ENCODE peak calls at places on chromosome 12, in five cellular contexts. W, F, P, X and D are unnamed samples.

GRCh38 chr12:54549774-54550451 is 512 bp downstream of the PDE1B start:
- DNase-seq in W (peak; percentile 64), P (no peak), F (no peak), X (peak; percentile 6), D (no peak)

GRCh38 chr12:57738142-57738474 is 434 bp downstream of the AGAP2 start:
- DNase-seq in X (no peak), W (no peak), P (no peak), F (no peak), D (no peak)

GRCh38 chr12:89951050-89951693 is 242.5 kb upstream of the ATP2B1 start:
- DNase-seq in F (no peak), W (no peak), P (peak; percentile 61), X (peak; percentile 13), D (no peak)

GRCh38 chr12:34606749-34607519 is 584.6 kb downstream of the ALG10 start:
- DNase-seq in P (no peak), W (peak; percentile 50), X (no peak), F (no peak), D (no peak)

GRCh38 chr12:111437816-111438454 is 32.2 kb downstream of the SH2B3 start:
- DNase-seq in F (peak; percentile 67), W (peak; percentile 32), P (peak; percentile 56), X (no peak), D (peak; percentile 64)

GRCh38 chr12:110537605-110538409 is 35.7 kb downstream of the RAD9B start:
- DNase-seq in X (no peak), W (no peak), F (peak; percentile 82), P (peak; percentile 44), D (peak; percentile 41)

GRCh38 chr12:132245521-132246101 is 83.8 kb downstream of the GALNT9 start:
- DNase-seq in W (peak; percentile 77), F (no peak), X (no peak), P (no peak), D (no peak)

GRCh38 chr12:991350-992278 is 591 bp downstream of the ERC1 start:
- DNase-seq in X (peak; percentile 19), F (no peak), W (no peak), P (peak; percentile 35), D (peak; percentile 70)

GRCh38 chr12:20305470-20305869 is 62.9 kb upstream of the PDE3A start:
- DNase-seq in W (no peak), F (no peak), X (no peak), P (no peak), D (no peak)

GRCh38 chr12:86712425-86712843 is 456.2 kb upstream of the MGAT4C start:
- DNase-seq in F (no peak), W (no peak), P (no peak), X (no peak), D (no peak)

GRCh38 chr12:48630346-48630745 is 51.7 kb downstream of the KANSL2 start:
- DNase-seq in W (no peak), F (no peak), X (no peak), P (no peak), D (no peak)

GRCh38 chr12:79857675-79858074 is 77.2 kb downstream of the PPP1R12A start:
- DNase-seq in X (no peak), P (no peak), W (no peak), F (no peak), D (no peak)

GRCh38 chr12:120090626-120091295 is 25.8 kb downstream of the RAB35 start:
- DNase-seq in F (no peak), X (no peak), P (no peak), W (no peak), D (no peak)

GRCh38 chr12:25755681-25756260 is 202.7 kb upstream of the LMNTD1 start:
- DNase-seq in X (no peak), F (no peak), P (no peak), W (no peak), D (no peak)

GRCh38 chr12:20483776-20484175 is 115.4 kb downstream of the PDE3A start:
- DNase-seq in X (no peak), F (no peak), W (no peak), P (no peak), D (no peak)

GRCh38 chr12:94092516-94093241 is 55.7 kb upstream of the PLXNC1 start:
- DNase-seq in P (no peak), W (no peak), X (no peak), F (no peak), D (no peak)

GRCh38 chr12:62758216-62758615 is 176.7 kb downstream of the PPM1H start:
- DNase-seq in P (no peak), W (no peak), F (no peak), X (no peak), D (no peak)

GRCh38 chr12:13941258-13942249 is 39.8 kb downstream of the GRIN2B start:
- DNase-seq in W (no peak), F (peak; percentile 52), X (no peak), P (peak; percentile 78), D (peak; percentile 95)

GRCh38 chr12:54009171-54010052 is 627 bp downstream of the HOXC8 start:
- DNase-seq in X (no peak), P (no peak), W (peak; percentile 86), F (no peak), D (peak; percentile 77)

GRCh38 chr12:103858953-103859601 is 18.0 kb upstream of the NT5DC3 start:
- DNase-seq in X (no peak), F (peak; percentile 59), P (peak; percentile 81), W (no peak), D (peak; percentile 24)

GRCh38 chr12:77591959-77592358 is 238.7 kb upstream of the NAV3 start:
- DNase-seq in W (no peak), F (no peak), X (no peak), P (no peak), D (peak; percentile 68)

GRCh38 chr12:108914031-108914630 is 34.2 kb downstream of the DAO start:
- DNase-seq in W (no peak), X (no peak), P (no peak), F (no peak), D (no peak)

GRCh38 chr12:86122846-86123468 is 133.2 kb downstream of the MGAT4C start:
- DNase-seq in F (no peak), W (no peak), P (no peak), X (no peak), D (no peak)

GRCh38 chr12:94730846-94731245 is 80.5 kb upstream of the TMCC3 start:
- DNase-seq in W (no peak), P (no peak), X (no peak), F (no peak), D (no peak)

GRCh38 chr12:40874868-40875267 is 182.6 kb downstream of the CNTN1 start:
- DNase-seq in P (no peak), F (no peak), X (no peak), W (no peak), D (no peak)

GRCh38 chr12:65741662-65742480 is 82.4 kb upstream of the HMGA2 start:
- DNase-seq in P (peak; percentile 10), X (peak; percentile 13), W (peak; percentile 86), F (no peak), D (peak; percentile 96)

DNA sequence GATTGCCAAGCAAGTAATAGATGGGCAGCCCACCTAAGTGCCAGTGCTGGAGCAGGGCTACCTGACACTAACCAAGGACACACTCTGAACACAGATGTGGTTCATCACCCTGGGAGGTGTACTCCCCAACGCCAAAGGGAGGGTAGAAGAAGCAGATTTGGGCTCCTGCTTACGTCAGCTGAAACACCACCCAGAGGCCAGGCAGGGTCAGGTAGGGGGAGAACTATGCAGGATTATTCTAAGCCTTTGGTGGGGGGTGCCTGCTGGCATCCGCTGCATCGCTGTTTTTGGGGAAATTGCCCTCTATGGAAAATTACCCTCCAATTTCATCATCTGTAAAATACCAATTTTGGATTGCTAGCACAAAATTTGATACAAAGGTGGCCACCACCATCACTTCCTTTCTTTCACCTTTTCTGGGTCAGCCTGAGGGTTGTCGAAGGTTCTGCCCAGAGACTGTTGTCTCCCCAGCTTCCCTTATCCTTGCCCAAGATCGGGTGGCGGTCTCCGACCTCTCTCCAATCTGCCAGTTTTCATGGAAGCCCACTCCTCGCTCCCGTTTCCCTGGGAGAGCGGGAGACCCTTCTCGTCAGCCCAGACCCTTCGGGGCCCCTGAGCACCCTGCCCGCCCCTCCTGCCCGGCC is 535 bp downstream of the BIN2 start:
- DNase-seq in F (no peak), W (no peak), X (peak; percentile 74), P (peak; percentile 53), D (no peak)
- H3K4me1 ChIP-seq in F (no peaks in the 10 kb centered on the region), W (peaks cover 68% of the 10 kb centered on the region), X (peaks cover 68% of the 10 kb centered on the region), P (peaks cover 30% of the 10 kb centered on the region), D (peaks cover 24% of the 10 kb centered on the region)

DNA sequence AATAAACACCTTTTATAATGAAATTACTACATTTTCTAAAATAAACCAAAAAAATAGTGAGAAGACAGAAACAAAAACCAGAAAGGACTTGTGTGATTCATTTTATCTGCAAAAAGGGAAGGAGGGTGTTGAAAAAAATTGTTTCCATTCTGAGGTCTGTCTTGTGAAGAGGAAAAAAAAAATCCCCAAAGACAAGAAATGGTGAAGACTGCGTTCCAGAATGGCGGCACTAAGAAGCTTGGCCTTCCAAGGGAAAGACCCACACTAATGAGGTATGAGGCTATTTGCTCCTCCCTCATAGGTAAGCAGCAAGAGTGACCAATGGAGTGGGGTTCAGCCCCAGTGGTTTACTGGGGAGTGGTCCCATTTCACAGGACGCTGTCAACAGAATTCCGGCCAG is 35.0 kb downstream of the GNPTAB start:
- DNase-seq in F (no peak), P (no peak), W (no peak), X (no peak), D (no peak)
- H3K27ac ChIP-seq in F (no peak overlapping the region), P (no peak overlapping the region), W (no peak overlapping the region), X (no peak overlapping the region), D (no peak overlapping the region)

GRCh38 chr12:49665384-49665783 is 41.8 kb downstream of the FMNL3 start:
- DNase-seq in X (no peak), P (no peak), W (no peak), F (no peak), D (no peak)

GRCh38 chr12:49666176-49666575 is 41.0 kb downstream of the FMNL3 start:
- DNase-seq in P (no peak), F (no peak), W (no peak), X (no peak), D (no peak)

GRCh38 chr12:49664167-49664566 is 40.8 kb downstream of the PRPF40B start:
- DNase-seq in P (no peak), F (no peak), W (no peak), X (no peak), D (no peak)

GRCh38 chr12:49664591-49665146 is 41.3 kb downstream of the PRPF40B start:
- DNase-seq in X (no peak), P (no peak), W (no peak), F (no peak), D (no peak)

GRCh38 chr12:49667319-49668090 is 39.7 kb downstream of the FMNL3 start:
- DNase-seq in F (no peak), W (no peak), X (no peak), P (no peak), D (no peak)
- H3K4me1 ChIP-seq in F (peaks cover 46% of the 10 kb centered on the region), W (peaks cover 59% of the 10 kb centered on the region), X (peaks cover 69% of the 10 kb centered on the region), P (peaks cover 25% of the 10 kb centered on the region), D (no peaks in the 10 kb centered on the region)

GRCh38 chr12:123546281-123546680 is 12.8 kb upstream of the RILPL1 start:
- DNase-seq in X (no peak), W (no peak), F (no peak), P (no peak), D (peak; percentile 61)
- H3K27ac ChIP-seq in X (no peak overlapping the region), W (no peak overlapping the region), F (no peak overlapping the region), P (no peak overlapping the region), D (no peak overlapping the region)

DNA sequence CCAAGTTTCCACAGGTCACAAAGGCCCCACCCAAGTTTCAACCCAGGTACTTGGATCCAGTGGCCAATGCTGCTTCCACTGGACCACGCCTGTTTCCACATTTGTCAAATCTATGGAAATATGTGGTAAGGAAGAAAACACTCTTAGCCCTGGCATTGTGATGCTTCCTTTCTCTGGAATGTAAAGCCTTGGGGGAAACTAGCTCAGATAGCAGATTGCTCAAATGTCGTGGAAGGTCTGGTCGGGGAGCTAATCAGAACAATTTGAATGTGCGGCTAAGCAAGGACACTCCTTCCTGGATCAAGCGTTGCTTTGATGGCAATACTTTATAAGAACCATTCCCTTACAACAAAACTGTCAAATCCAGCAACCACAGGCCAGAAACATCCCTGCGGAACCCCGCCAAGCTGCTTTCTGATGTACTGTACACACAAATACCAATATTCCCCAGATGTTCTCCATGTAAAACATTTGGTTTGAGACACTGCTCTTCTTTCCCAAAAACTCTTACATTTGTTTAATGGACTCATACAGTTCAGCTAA is 20.4 kb downstream of the NUAK1 start:
- DNase-seq in F (no peak), P (no peak), W (no peak), X (no peak), D (no peak)
- H3K4me1 ChIP-seq in F (peaks cover 16% of the 10 kb centered on the region), P (peaks cover 9% of the 10 kb centered on the region), W (peaks cover 9% of the 10 kb centered on the region), X (no peaks in the 10 kb centered on the region), D (peaks cover 21% of the 10 kb centered on the region)